ENCODE peak calls at places on chromosomes 4 and X, in six cellular contexts. J is fibroblast of pulmonary artery, K is neural crest cell, V is mammary epithelial cell, W is adrenal gland, L is B cell. R is an unnamed sample.

GRCh38 chrX:106897259-106897658 is 5.9 kb downstream of the RIPPLY1 start:
- DNase-seq in K (no peak), L (no peak), W (no peak), J (peak), V (peak), R (no peak)

GRCh38 chrX:40473460-40474204 is 107.1 kb upstream of the ATP6AP2 start:
- DNase-seq in J (no peak), V (no peak), W (no peak), L (no peak), K (no peak), R (no peak)

GRCh38 chr4:70518716-70519115 is 347 bp downstream of the AMTN start:
- DNase-seq in J (no peak), L (no peak), V (peak), W (no peak), K (no peak), R (no peak)

GRCh38 chr4:56723201-56723605 is 42.1 kb upstream of the HOPX start:
- DNase-seq in L (no peak), V (peak), W (no peak), J (no peak), K (no peak), R (no peak)

GRCh38 chr4:137960371-137961050 is 281.6 kb downstream of the SLC7A11 start:
- DNase-seq in V (peak), K (no peak), W (no peak), J (peak), L (no peak), R (no peak)

GRCh38 chrX:71895607-71896006 is 15.0 kb upstream of the NHSL2 start:
- DNase-seq in W (no peak), L (no peak), J (no peak), V (no peak), K (no peak), R (no peak)

GRCh38 chr4:168475745-168476144 is 4.5 kb downstream of the DDX60L start:
- DNase-seq in L (no peak), K (no peak), J (no peak), W (no peak), V (peak), R (no peak)

GRCh38 chr4:36333303-36333877 is 52.0 kb downstream of the DTHD1 start:
- DNase-seq in L (no peak), V (no peak), J (no peak), K (no peak), W (no peak), R (no peak)

GRCh38 chr4:86132459-86132858 is 227.4 kb downstream of the MAPK10 start:
- DNase-seq in L (no peak), J (no peak), V (no peak), W (no peak), K (no peak), R (no peak)

GRCh38 chr4:23290656-23291055 is 597.9 kb downstream of the GBA3 start:
- DNase-seq in V (peak), L (no peak), W (no peak), J (peak), K (no peak), R (no peak)

GRCh38 chr4:156196722-156197121 is 243.1 kb upstream of the CTSO start:
- DNase-seq in L (no peak), J (no peak), W (no peak), K (no peak), V (no peak), R (no peak)

GRCh38 chr4:168636506-168637176 is 139.8 kb downstream of the PALLD start:
- DNase-seq in V (peak), J (peak), W (no peak), L (no peak), K (no peak), R (no peak)

GRCh38 chrX:12975999-12976558 is 1.2 kb downstream of the TMSB4X start:
- DNase-seq in K (peak), V (no peak), W (peak), L (peak), J (peak), R (peak)

GRCh38 chr4:19514276-19515070 is 737.2 kb upstream of the SLIT2 start:
- DNase-seq in K (no peak), L (no peak), V (no peak), J (no peak), W (no peak), R (no peak)

GRCh38 chr4:153111426-153112070 is 92.7 kb upstream of the TRIM2 start:
- DNase-seq in J (no peak), W (no peak), L (no peak), V (no peak), K (no peak), R (no peak)

GRCh38 chrX:75229774-75230173 is 44.1 kb upstream of the UPRT start:
- DNase-seq in L (no peak), V (no peak), K (no peak), W (no peak), J (no peak), R (no peak)

GRCh38 chrX:108426262-108426661 is 12.0 kb downstream of the COL4A6 start:
- DNase-seq in W (no peak), L (no peak), J (no peak), K (no peak), V (no peak), R (no peak)

GRCh38 chr4:189185810-189186432 is 754.8 kb upstream of the FRG1 start:
- DNase-seq in L (no peak), K (no peak), J (no peak), V (peak), W (no peak), R (no peak)

GRCh38 chr4:158020175-158020574 is 152.7 kb downstream of the GASK1B start:
- DNase-seq in L (no peak), V (peak), W (no peak), J (peak), K (no peak), R (no peak)

GRCh38 chr4:88276952-88277710 is 7.2 kb downstream of the PPM1K start:
- DNase-seq in L (no peak), K (no peak), W (no peak), J (no peak), V (no peak), R (no peak)

GRCh38 chrX:12946838-12947544 is 27.9 kb upstream of the TMSB4X start:
- DNase-seq in L (peak), W (peak), J (peak), K (peak), V (peak), R (peak)

GRCh38 chr4:8009710-8010534 is 70.3 kb upstream of the AFAP1 start:
- DNase-seq in W (no peak), L (no peak), K (no peak), J (no peak), V (no peak), R (no peak)

GRCh38 chr4:171650543-171650942 is 162.7 kb upstream of the GALNTL6 start:
- DNase-seq in V (no peak), W (no peak), L (no peak), K (peak), J (no peak), R (peak)

GRCh38 chr4:84691170-84691691 is 108.3 kb downstream of the CDS1 start:
- DNase-seq in W (no peak), L (no peak), J (peak), K (no peak), V (peak), R (no peak)

GRCh38 chrX:96568088-96568487 is 116.6 kb upstream of the DIAPH2 start:
- DNase-seq in L (no peak), W (no peak), K (no peak), V (no peak), J (no peak), R (no peak)

GRCh38 chr4:171857302-171858005 is 44.2 kb downstream of the GALNTL6 start:
- DNase-seq in K (no peak), L (no peak), V (no peak), W (no peak), J (peak), R (no peak)

GRCh38 chrX:65752294-65752693 is 84.8 kb downstream of the MSN start:
- DNase-seq in L (no peak), K (no peak), V (no peak), W (no peak), J (no peak), R (no peak)

GRCh38 chr4:173076903-173077629 is 91.5 kb upstream of the GALNT7 start:
- DNase-seq in V (peak), J (no peak), W (no peak), L (no peak), K (no peak), R (no peak)

GRCh38 chr4:169619518-169619957 is 840 bp upstream of the CLCN3 start:
- DNase-seq in L (peak), J (peak), K (no peak), W (peak), V (peak), R (peak)

DNA sequence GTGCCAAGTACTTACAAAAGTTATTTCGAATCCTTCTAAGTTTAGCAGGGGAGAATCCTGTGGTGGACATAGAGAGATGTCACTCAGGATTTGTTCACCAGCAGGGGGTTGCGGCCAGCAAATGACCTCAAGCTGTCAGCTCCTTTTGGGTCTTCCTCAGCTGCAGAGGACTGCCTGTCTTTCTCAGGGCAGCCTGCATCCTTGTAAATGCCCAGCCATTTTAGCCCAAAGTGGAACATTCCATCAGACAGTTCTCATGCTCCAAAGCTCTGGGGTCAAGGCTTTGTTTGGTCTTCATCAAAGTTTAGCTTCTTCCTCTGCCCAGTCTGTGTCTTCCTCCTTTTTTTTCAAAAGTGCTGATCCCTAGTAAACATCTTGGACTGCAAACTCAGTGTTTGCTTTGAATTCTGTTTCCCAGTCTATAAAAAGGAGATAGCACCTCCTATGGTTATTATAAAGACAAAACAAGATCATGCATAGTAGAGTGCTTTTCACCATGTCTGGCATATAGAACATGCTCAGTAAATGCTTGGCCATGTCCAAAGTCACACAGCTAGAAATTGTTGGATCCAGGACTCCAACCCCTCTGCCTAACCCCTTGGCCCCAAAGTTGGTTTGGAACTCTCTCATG is 156.5 kb upstream of the GATB start:
- DNase-seq in K (no peak), W (no peak), L (no peak), J (no peak), V (no peak), R (no peak)
- TF ChIP-seq CTCF in K (peak), W (no peak), L (no peak), J (no peak), V (no peak), R (no peak)

DNA sequence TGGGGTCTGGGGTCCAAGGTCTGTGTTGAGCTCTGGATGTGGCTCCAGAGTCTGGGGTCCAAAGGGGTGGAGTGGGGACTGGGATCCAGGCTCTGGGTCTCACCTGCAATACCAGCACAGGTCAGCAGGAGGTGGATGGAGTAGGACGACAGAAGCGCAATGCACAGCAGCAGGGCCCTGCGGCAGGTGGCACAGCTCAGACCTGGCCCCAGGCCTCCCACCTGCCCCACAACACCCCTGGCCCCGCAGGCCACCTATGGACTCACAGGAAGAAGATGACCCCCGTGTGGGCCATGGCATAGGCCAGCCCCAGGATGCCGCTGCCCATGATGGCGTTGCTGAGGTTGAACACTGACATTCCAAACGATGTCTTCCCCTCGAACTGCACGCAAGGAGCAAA is 3.4 kb downstream of the SLC38A5 start:
- DNase-seq in L (no peak), W (no peak), J (no peak), V (no peak), K (no peak), R (no peak)
- TF ChIP-seq CTCF in L (no peak), W (no peak), J (peak), V (no peak), K (peak), R (no peak)

DNA sequence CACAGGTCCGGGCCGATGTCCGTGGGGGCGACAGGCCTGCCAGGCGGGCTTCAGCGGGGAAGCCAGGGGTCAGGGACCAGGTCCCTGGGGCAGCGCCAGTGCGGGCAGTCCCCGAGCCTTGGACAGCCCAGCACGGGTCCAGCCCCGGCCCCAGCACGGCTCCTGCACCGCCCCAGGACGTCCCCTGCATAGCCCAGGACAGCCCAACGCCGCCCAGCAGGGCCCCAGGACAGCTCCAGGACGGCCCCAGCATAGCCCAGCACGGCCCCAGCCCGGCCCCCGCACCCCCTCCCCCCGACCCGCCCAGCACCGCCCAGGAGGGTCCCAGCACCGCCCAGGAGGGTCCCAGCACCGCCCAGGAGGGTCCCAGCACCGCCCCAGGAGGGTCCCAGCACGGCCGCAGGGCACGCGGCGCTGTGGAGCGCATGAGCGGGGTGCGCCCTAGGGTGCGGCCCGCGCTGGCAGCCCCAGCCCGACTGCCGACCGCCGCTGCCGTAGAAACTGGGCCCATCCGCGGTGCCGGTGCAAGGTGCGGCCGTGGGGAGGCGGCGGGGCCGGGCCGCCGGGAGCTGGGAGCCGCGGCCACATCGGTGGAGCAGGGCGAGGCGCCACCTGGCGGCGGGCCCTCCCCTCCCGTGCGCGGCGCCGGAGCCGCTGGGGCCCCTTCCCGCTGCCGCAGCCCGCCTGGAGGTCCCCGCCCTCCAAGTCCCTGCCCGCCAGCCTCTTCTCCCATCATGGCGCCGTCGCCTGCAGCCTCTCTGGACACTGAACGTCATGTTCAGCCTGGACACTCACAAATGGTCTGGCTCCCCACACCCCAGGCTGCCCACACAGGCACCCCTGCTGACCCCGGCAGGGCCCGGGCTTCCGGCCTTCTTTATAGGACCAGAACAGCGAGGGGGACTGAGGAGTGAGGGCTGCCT is 106.8 kb upstream of the NKX1-1 start:
- DNase-seq in L (no peak), V (no peak), K (peak), W (peak), J (peak), R (no peak)
- TF ChIP-seq CTCF in L (peak), V (peak), K (peak), W (peak), J (peak), R (peak)

DNA sequence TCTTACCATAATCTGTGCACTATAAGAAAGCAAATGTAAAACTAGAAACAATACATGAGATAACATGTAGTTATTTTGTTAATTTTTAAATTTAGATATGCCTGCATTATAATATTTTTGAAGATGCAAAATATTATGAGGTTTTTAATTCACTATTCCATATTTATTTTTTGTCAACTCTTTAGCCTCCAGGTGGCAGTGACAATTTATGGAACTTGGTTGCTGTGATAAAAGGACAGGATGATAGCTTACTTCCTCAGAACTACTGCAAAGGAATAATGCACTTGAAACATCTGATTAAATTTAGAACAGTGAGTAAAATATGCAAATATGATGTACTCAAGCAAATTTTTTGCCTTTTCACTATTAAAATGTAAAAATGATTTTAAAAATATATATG is 45.1 kb downstream of the SPATA4 start:
- DNase-seq in L (no peak), W (no peak), V (peak), K (no peak), J (peak), R (peak)
- TF ChIP-seq CTCF in L (no peak), W (peak), V (peak), K (peak), J (peak), R (no peak)

GRCh38 chrX:19040373-19040772 is 56.5 kb upstream of the PHKA2 start:
- DNase-seq in L (no peak), W (no peak), K (no peak), J (no peak), V (no peak), R (no peak)
- TF ChIP-seq CTCF in L (no peak), W (peak), K (peak), J (peak), V (peak), R (peak)

DNA sequence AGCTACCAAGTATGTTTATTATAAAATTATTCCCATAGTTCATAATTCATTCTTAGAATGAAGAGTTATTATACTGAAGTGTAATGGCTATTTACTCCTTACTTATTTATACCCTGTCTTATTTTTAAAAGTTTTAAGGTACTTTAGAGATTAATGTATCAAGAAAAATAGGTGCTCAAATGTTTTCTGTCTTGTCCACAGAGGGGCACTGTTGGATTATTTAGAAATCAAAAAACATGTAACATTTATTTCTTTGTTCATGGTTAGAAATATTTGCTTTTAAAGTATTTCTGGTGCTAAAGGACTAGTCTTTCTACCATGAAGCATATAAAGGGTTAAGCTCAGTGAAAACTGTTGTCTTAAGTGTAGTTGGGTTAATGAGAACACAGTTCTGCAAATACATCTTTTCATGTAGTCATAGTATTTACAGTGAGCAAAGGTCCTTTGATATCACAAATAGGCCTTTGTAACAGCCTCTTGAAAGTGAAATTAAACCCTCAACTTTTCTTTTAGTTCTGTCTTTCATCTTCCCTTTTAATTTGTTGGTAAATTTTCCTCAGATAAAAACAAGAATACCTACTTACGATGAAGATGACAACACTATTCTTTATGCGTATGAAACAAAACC is 7.7 kb downstream of the SCML1 start:
- DNase-seq in J (no peak), W (no peak), V (no peak), L (no peak), K (no peak), R (no peak)
- TF ChIP-seq CTCF in J (peak), W (peak), V (peak), L (no peak), K (peak), R (no peak)

GRCh38 chr4:132328761-132329160 is 820.3 kb upstream of the PCDH10 start:
- DNase-seq in V (no peak), J (no peak), W (no peak), K (no peak), L (no peak), R (no peak)
- TF ChIP-seq CTCF in V (no peak), J (no peak), W (no peak), K (no peak), L (no peak), R (no peak)

GRCh38 chr4:11623726-11624037 is 195.0 kb upstream of the HS3ST1 start:
- DNase-seq in L (no peak), K (no peak), V (peak), W (peak), J (peak), R (no peak)
- TF ChIP-seq CTCF in L (no peak), K (peak), V (peak), W (peak), J (peak), R (peak)

GRCh38 chr4:114263233-114263632 is 283.8 kb upstream of the ARSJ start:
- DNase-seq in J (peak), W (no peak), K (no peak), L (no peak), V (peak), R (no peak)
- TF ChIP-seq CTCF in J (no peak), W (no peak), K (no peak), L (no peak), V (no peak), R (no peak)

DNA sequence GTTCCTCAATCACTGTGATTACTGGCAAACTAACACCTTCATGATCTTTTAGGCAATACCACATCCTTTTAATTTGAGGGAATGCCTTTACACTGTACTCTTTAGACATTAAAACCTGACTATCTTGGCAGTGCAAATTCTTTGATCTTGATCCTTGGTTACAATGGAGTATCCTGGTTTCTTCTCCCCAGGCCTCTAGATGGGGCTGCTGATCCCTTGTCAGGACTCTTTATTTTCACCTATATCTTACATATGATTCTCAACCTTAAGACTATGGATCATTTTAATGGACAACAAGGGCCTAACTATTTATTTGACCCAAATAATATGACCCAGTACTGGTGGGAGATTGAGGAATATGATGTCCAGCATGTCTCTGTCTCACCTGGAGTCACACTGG is 1005.5 kb upstream of the INTU start:
- DNase-seq in W (no peak), V (peak), J (peak), L (no peak), K (no peak), R (no peak)
- TF ChIP-seq CTCF in W (no peak), V (peak), J (peak), L (no peak), K (peak), R (no peak)